ENCODE peak calls at places on chromosome 10, in seven cellular contexts. S is upper lobe of right lung, D is AG04449, R is adipocyte, C is HAP-1, Q is choroid plexus epithelial cell, Y is heart left ventricle. I is an unnamed sample.

GRCh38 chr10:42998481-42999384 is 78.1 kb upstream of the RET start:
- DNase-seq in S (peak), D (no peak), R (no peak), C (no peak), Q (no peak), Y (no peak), I (no peak)

GRCh38 chr10:37734971-37735370 is 122.4 kb downstream of the ZNF248 start:
- DNase-seq in S (no peak), D (no peak), R (peak), C (no peak), Q (peak), Y (no peak), I (no peak)

GRCh38 chr10:15237351-15237750 is 68.9 kb upstream of the NMT2 start:
- DNase-seq in S (no peak), D (no peak), R (peak), C (no peak), Q (peak), Y (no peak), I (peak)

GRCh38 chr10:51510231-51510630 is 189.2 kb downstream of the CSTF2T start:
- DNase-seq in S (no peak), D (no peak), R (peak), C (no peak), Q (peak), Y (no peak), I (no peak)

GRCh38 chr10:125209591-125210373 is 49.4 kb upstream of the CTBP2 start:
- DNase-seq in S (no peak), D (no peak), R (peak), C (no peak), Q (peak), Y (no peak), I (no peak)

GRCh38 chr10:34469446-34469845 is 345.6 kb downstream of the PARD3 start:
- DNase-seq in S (no peak), D (no peak), R (no peak), C (no peak), Q (no peak), Y (no peak), I (no peak)

GRCh38 chr10:60646966-60647796 is 131.1 kb upstream of the CDK1 start:
- DNase-seq in S (no peak), D (no peak), R (peak), C (peak), Q (peak), Y (peak), I (no peak)

GRCh38 chr10:99628923-99629624 is 8.8 kb upstream of the SLC25A28 start:
- DNase-seq in S (no peak), D (no peak), R (no peak), C (no peak), Q (no peak), Y (no peak), I (no peak)

GRCh38 chr10:71486465-71487114 is 89.9 kb downstream of the CDH23 start:
- DNase-seq in S (peak), D (no peak), R (peak), C (peak), Q (peak), Y (peak), I (no peak)

GRCh38 chr10:132272061-132272766 is 35.5 kb downstream of the STK32C start:
- DNase-seq in S (no peak), D (no peak), R (peak), C (no peak), Q (peak), Y (peak), I (no peak)

GRCh38 chr10:114911801-114912479 is 26.1 kb upstream of the TRUB1 start:
- DNase-seq in S (no peak), D (no peak), R (no peak), C (no peak), Q (peak), Y (no peak), I (no peak)

GRCh38 chr10:110226926-110227641 is 19.7 kb downstream of the MXI1 start:
- DNase-seq in S (peak), D (no peak), R (peak), C (no peak), Q (peak), Y (peak), I (no peak)

GRCh38 chr10:42982886-42983594 is 93.8 kb upstream of the RET start:
- DNase-seq in S (no peak), D (no peak), R (no peak), C (no peak), Q (no peak), Y (peak), I (no peak)

GRCh38 chr10:44976352-44977198 is 2.0 kb downstream of the DEPP1 start:
- DNase-seq in S (no peak), D (no peak), R (no peak), C (no peak), Q (peak), Y (no peak), I (no peak)

GRCh38 chr10:114372179-114372578 is 32.1 kb downstream of the AFAP1L2 start:
- DNase-seq in S (no peak), D (no peak), R (no peak), C (no peak), Q (no peak), Y (no peak), I (no peak)

GRCh38 chr10:129949411-129950335 is 14.4 kb downstream of the EBF3 start:
- DNase-seq in S (no peak), D (no peak), R (peak), C (peak), Q (peak), Y (peak), I (no peak)

GRCh38 chr10:70404906-70405824 is 1.2 kb downstream of the EIF4EBP2 start:
- DNase-seq in S (peak), D (peak), R (peak), C (peak), Q (peak), Y (peak), I (peak)

GRCh38 chr10:105837951-105838350 is 1196.9 kb downstream of the SORCS3 start:
- DNase-seq in S (no peak), D (no peak), R (no peak), C (no peak), Q (peak), Y (no peak), I (no peak)

GRCh38 chr10:122163182-122164027 is 107.7 kb upstream of the BTBD16 start:
- DNase-seq in S (peak), D (no peak), R (peak), C (peak), Q (no peak), Y (no peak), I (no peak)

GRCh38 chr10:72316386-72316700 is 38.4 kb downstream of the DNAJB12 start:
- DNase-seq in S (no peak), D (no peak), R (no peak), C (no peak), Q (no peak), Y (no peak), I (no peak)

GRCh38 chr10:32950457-32951109 is 7.4 kb downstream of the ITGB1 start:
- DNase-seq in S (no peak), D (no peak), R (no peak), C (peak), Q (no peak), Y (no peak), I (no peak)
- H3K4me3 ChIP-seq in S (no peak), D (no peak), R (no peak), C (peak), Q (peak), Y (no peak), I (no peak)

GRCh38 chr10:97734021-97734420 is 2.9 kb upstream of the ZFYVE27 start:
- DNase-seq in S (no peak), D (no peak), R (no peak), C (no peak), Q (no peak), Y (no peak), I (no peak)

GRCh38 chr10:97738616-97739015 is 1.7 kb downstream of the ZFYVE27 start:
- DNase-seq in S (no peak), D (no peak), R (no peak), C (no peak), Q (no peak), Y (no peak), I (no peak)

GRCh38 chr10:97737770-97738265 is 890 bp downstream of the ZFYVE27 start:
- DNase-seq in S (no peak), D (no peak), R (no peak), C (no peak), Q (no peak), Y (no peak), I (no peak)

GRCh38 chr10:97736902-97737769 is at the start of gene ZFYVE27:
- DNase-seq in S (peak), D (no peak), R (peak), C (peak), Q (peak), Y (peak), I (peak)

DNA sequence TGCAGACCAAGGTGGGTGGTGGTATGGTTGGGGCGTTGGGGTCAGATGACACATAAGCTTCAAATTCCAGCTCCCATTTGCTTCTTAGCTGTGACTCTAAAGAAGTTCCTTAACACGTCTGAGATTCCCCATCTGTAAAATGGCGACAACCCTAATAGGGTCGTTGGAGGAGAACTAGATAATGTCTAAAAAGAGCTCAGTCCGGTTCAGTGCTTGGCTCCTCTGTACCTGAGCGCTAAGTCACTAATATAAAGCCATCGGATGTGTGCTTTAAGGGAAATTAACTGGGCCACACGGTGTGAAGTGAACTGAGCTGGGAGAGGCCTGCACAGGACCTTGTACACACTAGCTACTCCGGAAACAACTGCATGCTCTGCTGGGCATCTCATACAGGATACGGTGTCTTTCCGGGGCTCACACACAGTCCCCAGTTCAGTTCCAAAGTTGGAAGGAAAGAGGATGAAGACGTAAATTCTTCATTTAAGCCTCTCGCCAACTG is 476 bp upstream of the ZFYVE27 start:
- DNase-seq in S (no peak), D (no peak), R (no peak), C (no peak), Q (no peak), Y (no peak), I (no peak)
- H3K4me3 ChIP-seq in S (peak), D (peak), R (peak), C (no peak), Q (peak), Y (peak), I (peak)

GRCh38 chr10:76624470-76624869 is 1013.1 kb downstream of the KCNMA1 start:
- DNase-seq in S (no peak), D (no peak), R (no peak), C (no peak), Q (no peak), Y (no peak), I (no peak)
- H3K4me3 ChIP-seq in S (no peak), D (no peak), R (no peak), C (no peak), Q (no peak), Y (no peak), I (no peak)

GRCh38 chr10:6530211-6530840 is 49.8 kb downstream of the PRKCQ start:
- DNase-seq in S (no peak), D (no peak), R (no peak), C (no peak), Q (no peak), Y (no peak), I (no peak)
- H3K4me3 ChIP-seq in S (no peak), D (no peak), R (no peak), C (no peak), Q (no peak), Y (no peak), I (no peak)

GRCh38 chr10:24826022-24826421 is 102.3 kb upstream of the ARHGAP21 start:
- DNase-seq in S (no peak), D (no peak), R (peak), C (no peak), Q (peak), Y (no peak), I (peak)
- H3K4me3 ChIP-seq in S (no peak), D (no peak), R (peak), C (no peak), Q (no peak), Y (no peak), I (no peak)

GRCh38 chr10:97196213-97197029 is 10.7 kb upstream of the SLIT1 start:
- DNase-seq in S (peak), D (no peak), R (peak), C (peak), Q (peak), Y (peak), I (no peak)

GRCh38 chr10:97204826-97205679 is 19.3 kb upstream of the SLIT1 start:
- DNase-seq in S (no peak), D (no peak), R (no peak), C (no peak), Q (no peak), Y (no peak), I (no peak)

GRCh38 chr10:97197030-97197500 is 11.3 kb upstream of the SLIT1 start:
- DNase-seq in S (no peak), D (no peak), R (peak), C (no peak), Q (no peak), Y (no peak), I (no peak)

GRCh38 chr10:97203220-97203619 is 17.5 kb upstream of the SLIT1 start:
- DNase-seq in S (no peak), D (no peak), R (no peak), C (no peak), Q (no peak), Y (no peak), I (no peak)

GRCh38 chr10:97200616-97201015 is 14.9 kb upstream of the SLIT1 start:
- DNase-seq in S (no peak), D (no peak), R (no peak), C (no peak), Q (no peak), Y (no peak), I (no peak)
- H3K4me3 ChIP-seq in S (no peak), D (no peak), R (no peak), C (no peak), Q (no peak), Y (no peak), I (no peak)

DNA sequence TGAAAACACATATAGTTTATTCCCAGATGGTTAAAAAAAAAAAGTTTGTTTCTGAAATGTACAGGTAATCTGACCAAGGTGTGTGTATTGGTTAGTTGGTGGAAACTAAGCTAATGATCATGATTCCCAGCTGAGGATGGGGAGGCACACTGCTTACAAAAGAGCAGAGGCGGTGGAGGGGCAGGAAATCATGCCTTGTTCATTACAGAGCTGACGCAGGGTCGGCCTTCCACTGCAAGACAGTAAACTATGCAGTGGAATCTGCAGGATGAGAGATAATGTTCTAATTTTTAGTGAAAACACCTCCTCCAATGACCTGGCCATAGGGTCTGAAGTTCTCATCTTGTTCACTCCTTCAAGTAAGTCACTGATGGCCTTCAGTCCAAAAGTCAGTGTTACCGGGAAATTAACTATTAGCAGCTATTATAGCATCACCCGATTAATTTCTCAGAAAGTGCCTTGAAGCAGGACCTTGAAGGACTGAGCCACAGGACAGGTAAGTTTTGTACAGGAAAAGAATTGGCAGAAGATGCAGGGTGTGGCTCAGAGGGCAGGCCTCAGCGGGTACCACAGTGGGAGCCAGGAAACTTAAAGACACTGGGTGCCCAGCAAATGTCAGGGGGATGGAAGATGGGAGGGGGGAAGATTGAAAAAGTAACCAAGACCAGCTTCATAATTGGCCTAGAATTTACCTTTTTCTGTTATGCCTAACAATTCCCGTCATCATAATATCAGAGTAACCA is 36.0 kb downstream of the MYOF start:
- DNase-seq in S (no peak), D (no peak), R (no peak), C (no peak), Q (peak), Y (no peak), I (no peak)
- H3K4me3 ChIP-seq in S (no peak), D (no peak), R (no peak), C (no peak), Q (no peak), Y (no peak), I (no peak)

I was measured in skeletal muscle cell.